ENCODE peak calls at places on chromosomes 13 and 19, in seven cellular contexts. One of them, this sample, is unnamed.

GRCh38 chr19:41844601-41845000 is at the start of gene LYPD4:
- DNase-seq in iris pigment epithelial cell: no peak
- DNase-seq in neural progenitor cell: no peak
- DNase-seq in fibroblast of the aortic adventitia: no peak
- DNase-seq in stimulated activated naive CD4-positive, alpha-beta T cell: no peak
- DNase-seq in SHP77: no peak
- DNase-seq in adrenal gland: no peak
- DNase-seq in this sample: no peak

GRCh38 chr13:114106991-114107685 is 25.3 kb downstream of the RASA3 start:
- DNase-seq in iris pigment epithelial cell: no peak
- DNase-seq in fibroblast of the aortic adventitia: no peak
- DNase-seq in stimulated activated naive CD4-positive, alpha-beta T cell: no peak
- DNase-seq in SHP77: no peak
- DNase-seq in neural progenitor cell: no peak
- DNase-seq in adrenal gland: no peak
- DNase-seq in this sample: no peak

GRCh38 chr13:114031631-114032030 is 57.8 kb upstream of the C13orf46 start:
- DNase-seq in neural progenitor cell: no peak
- DNase-seq in iris pigment epithelial cell: no peak
- DNase-seq in adrenal gland: no peak
- DNase-seq in stimulated activated naive CD4-positive, alpha-beta T cell: no peak
- DNase-seq in SHP77: no peak
- DNase-seq in fibroblast of the aortic adventitia: peak
- DNase-seq in this sample: no peak

GRCh38 chr19:34327851-34328250 is 37.1 kb upstream of the GPI start:
- DNase-seq in adrenal gland: no peak
- DNase-seq in fibroblast of the aortic adventitia: no peak
- DNase-seq in SHP77: no peak
- DNase-seq in neural progenitor cell: no peak
- DNase-seq in iris pigment epithelial cell: peak
- DNase-seq in stimulated activated naive CD4-positive, alpha-beta T cell: no peak
- DNase-seq in this sample: no peak

GRCh38 chr19:6132482-6132881 is 3.0 kb upstream of the ACSBG2 start:
- DNase-seq in adrenal gland: no peak
- DNase-seq in SHP77: no peak
- DNase-seq in neural progenitor cell: no peak
- DNase-seq in fibroblast of the aortic adventitia: no peak
- DNase-seq in stimulated activated naive CD4-positive, alpha-beta T cell: no peak
- DNase-seq in iris pigment epithelial cell: no peak
- DNase-seq in this sample: no peak

GRCh38 chr13:41809962-41810361 is 150.9 kb downstream of the VWA8 start:
- DNase-seq in neural progenitor cell: no peak
- DNase-seq in stimulated activated naive CD4-positive, alpha-beta T cell: no peak
- DNase-seq in SHP77: no peak
- DNase-seq in fibroblast of the aortic adventitia: no peak
- DNase-seq in adrenal gland: no peak
- DNase-seq in iris pigment epithelial cell: no peak
- DNase-seq in this sample: no peak

GRCh38 chr13:26628706-26629105 is 71.2 kb downstream of the WASF3 start:
- DNase-seq in stimulated activated naive CD4-positive, alpha-beta T cell: no peak
- DNase-seq in adrenal gland: no peak
- DNase-seq in SHP77: no peak
- DNase-seq in neural progenitor cell: peak
- DNase-seq in iris pigment epithelial cell: peak
- DNase-seq in fibroblast of the aortic adventitia: peak
- DNase-seq in this sample: peak

GRCh38 chr19:11330103-11330502 is 9.4 kb downstream of the RAB3D start:
- DNase-seq in adrenal gland: no peak
- DNase-seq in neural progenitor cell: no peak
- DNase-seq in fibroblast of the aortic adventitia: no peak
- DNase-seq in SHP77: no peak
- DNase-seq in stimulated activated naive CD4-positive, alpha-beta T cell: no peak
- DNase-seq in iris pigment epithelial cell: no peak
- DNase-seq in this sample: no peak

GRCh38 chr19:3253270-3253669 is 28.8 kb downstream of the CELF5 start:
- DNase-seq in iris pigment epithelial cell: peak
- DNase-seq in adrenal gland: no peak
- DNase-seq in fibroblast of the aortic adventitia: no peak
- DNase-seq in neural progenitor cell: no peak
- DNase-seq in stimulated activated naive CD4-positive, alpha-beta T cell: no peak
- DNase-seq in SHP77: no peak
- DNase-seq in this sample: no peak

GRCh38 chr13:36766295-36766694 is 52.7 kb upstream of the RFXAP start:
- DNase-seq in stimulated activated naive CD4-positive, alpha-beta T cell: no peak
- DNase-seq in iris pigment epithelial cell: peak
- DNase-seq in SHP77: no peak
- DNase-seq in neural progenitor cell: no peak
- DNase-seq in adrenal gland: no peak
- DNase-seq in fibroblast of the aortic adventitia: peak
- DNase-seq in this sample: no peak

GRCh38 chr13:71320452-71320851 is 546.6 kb downstream of the DACH1 start:
- DNase-seq in adrenal gland: no peak
- DNase-seq in SHP77: peak
- DNase-seq in neural progenitor cell: peak
- DNase-seq in iris pigment epithelial cell: peak
- DNase-seq in fibroblast of the aortic adventitia: no peak
- DNase-seq in stimulated activated naive CD4-positive, alpha-beta T cell: no peak
- DNase-seq in this sample: no peak

GRCh38 chr13:50283017-50283416 is 267.8 kb downstream of the KCNRG start:
- DNase-seq in adrenal gland: no peak
- DNase-seq in neural progenitor cell: no peak
- DNase-seq in SHP77: no peak
- DNase-seq in iris pigment epithelial cell: no peak
- DNase-seq in stimulated activated naive CD4-positive, alpha-beta T cell: no peak
- DNase-seq in fibroblast of the aortic adventitia: no peak
- DNase-seq in this sample: no peak

GRCh38 chr19:5926641-5927438 is 12.8 kb downstream of the CAPS start:
- DNase-seq in stimulated activated naive CD4-positive, alpha-beta T cell: no peak
- DNase-seq in adrenal gland: no peak
- DNase-seq in iris pigment epithelial cell: peak
- DNase-seq in SHP77: no peak
- DNase-seq in neural progenitor cell: no peak
- DNase-seq in fibroblast of the aortic adventitia: peak
- DNase-seq in this sample: no peak

GRCh38 chr19:34669305-34669704 is 7.7 kb downstream of the SCGB2B2 start:
- DNase-seq in iris pigment epithelial cell: no peak
- DNase-seq in SHP77: no peak
- DNase-seq in neural progenitor cell: no peak
- DNase-seq in adrenal gland: no peak
- DNase-seq in fibroblast of the aortic adventitia: no peak
- DNase-seq in stimulated activated naive CD4-positive, alpha-beta T cell: no peak
- DNase-seq in this sample: no peak

GRCh38 chr13:26619321-26619720 is 61.8 kb downstream of the WASF3 start:
- DNase-seq in fibroblast of the aortic adventitia: peak
- DNase-seq in stimulated activated naive CD4-positive, alpha-beta T cell: no peak
- DNase-seq in SHP77: no peak
- DNase-seq in adrenal gland: no peak
- DNase-seq in neural progenitor cell: no peak
- DNase-seq in iris pigment epithelial cell: peak
- DNase-seq in this sample: no peak

GRCh38 chr13:72920097-72920496 is 138.2 kb downstream of the PIBF1 start:
- DNase-seq in fibroblast of the aortic adventitia: peak
- DNase-seq in stimulated activated naive CD4-positive, alpha-beta T cell: no peak
- DNase-seq in adrenal gland: no peak
- DNase-seq in SHP77: no peak
- DNase-seq in neural progenitor cell: no peak
- DNase-seq in iris pigment epithelial cell: no peak
- DNase-seq in this sample: no peak

GRCh38 chr13:95226932-95227718 is 74.1 kb downstream of the ABCC4 start:
- DNase-seq in fibroblast of the aortic adventitia: no peak
- DNase-seq in adrenal gland: no peak
- DNase-seq in SHP77: no peak
- DNase-seq in stimulated activated naive CD4-positive, alpha-beta T cell: no peak
- DNase-seq in iris pigment epithelial cell: no peak
- DNase-seq in neural progenitor cell: no peak
- DNase-seq in this sample: no peak

GRCh38 chr19:57103573-57104277 is 16.1 kb upstream of the USP29 start:
- DNase-seq in iris pigment epithelial cell: peak
- DNase-seq in fibroblast of the aortic adventitia: peak
- DNase-seq in neural progenitor cell: peak
- DNase-seq in SHP77: peak
- DNase-seq in adrenal gland: peak
- DNase-seq in stimulated activated naive CD4-positive, alpha-beta T cell: no peak
- DNase-seq in this sample: no peak

GRCh38 chr13:43107780-43108179 is 84.4 kb downstream of the DNAJC15 start:
- DNase-seq in stimulated activated naive CD4-positive, alpha-beta T cell: no peak
- DNase-seq in adrenal gland: no peak
- DNase-seq in fibroblast of the aortic adventitia: peak
- DNase-seq in iris pigment epithelial cell: no peak
- DNase-seq in SHP77: no peak
- DNase-seq in neural progenitor cell: no peak
- DNase-seq in this sample: no peak

GRCh38 chr19:41746593-41747227 is 8.6 kb upstream of the CEACAM6 start:
- DNase-seq in stimulated activated naive CD4-positive, alpha-beta T cell: peak
- DNase-seq in fibroblast of the aortic adventitia: peak
- DNase-seq in neural progenitor cell: peak
- DNase-seq in iris pigment epithelial cell: peak
- DNase-seq in adrenal gland: peak
- DNase-seq in SHP77: peak
- DNase-seq in this sample: peak

GRCh38 chr13:23271331-23271730 is 90.6 kb downstream of the SGCG start:
- DNase-seq in adrenal gland: no peak
- DNase-seq in stimulated activated naive CD4-positive, alpha-beta T cell: no peak
- DNase-seq in neural progenitor cell: no peak
- DNase-seq in SHP77: no peak
- DNase-seq in fibroblast of the aortic adventitia: no peak
- DNase-seq in iris pigment epithelial cell: no peak
- DNase-seq in this sample: no peak

GRCh38 chr19:16268676-16269319 is 55.8 kb upstream of the KLF2 start:
- DNase-seq in fibroblast of the aortic adventitia: no peak
- DNase-seq in stimulated activated naive CD4-positive, alpha-beta T cell: peak
- DNase-seq in neural progenitor cell: no peak
- DNase-seq in iris pigment epithelial cell: no peak
- DNase-seq in adrenal gland: no peak
- DNase-seq in SHP77: no peak
- DNase-seq in this sample: no peak